ENCODE peak calls at places on chromosomes 7 and 10, in ten cellular contexts. One of them, this sample, is unnamed.

GRCh38 chr7:373818-374705 is 84.1 kb downstream of the FOXL3 start:
- DNase-seq in BJ: no peak
- DNase-seq in T-cell: no peak
- DNase-seq in cardiac fibroblast: no peak
- DNase-seq in stimulated activated CD8-positive, alpha-beta memory T cell treated with anti-CD3 and anti-CD28 coated beads, Interleukin-7, amount 100 ng/mL, for 4 hours: no peak
- DNase-seq in AG04450: no peak
- DNase-seq in activated T-cell treated with anti-CD3 and anti-CD28 coated beads, Interleukin-2, amount 50 U/mL, for 48 hours: no peak
- DNase-seq in skeletal muscle cell: no peak
- DNase-seq in left cardiac atrium: peak
- DNase-seq in HL-60: no peak
- DNase-seq in this sample: no peak

GRCh38 chr7:31811650-31812461 is 124.8 kb downstream of the PPP1R17 start:
- DNase-seq in BJ: peak
- DNase-seq in T-cell: no peak
- DNase-seq in cardiac fibroblast: peak
- DNase-seq in stimulated activated CD8-positive, alpha-beta memory T cell treated with anti-CD3 and anti-CD28 coated beads, Interleukin-7, amount 100 ng/mL, for 4 hours: no peak
- DNase-seq in AG04450: no peak
- DNase-seq in activated T-cell treated with anti-CD3 and anti-CD28 coated beads, Interleukin-2, amount 50 U/mL, for 48 hours: no peak
- DNase-seq in skeletal muscle cell: peak
- DNase-seq in left cardiac atrium: peak
- DNase-seq in HL-60: peak
- DNase-seq in this sample: no peak

GRCh38 chr7:98266840-98267239 is 14.6 kb upstream of the BRI3 start:
- DNase-seq in BJ: no peak
- DNase-seq in T-cell: no peak
- DNase-seq in cardiac fibroblast: peak
- DNase-seq in stimulated activated CD8-positive, alpha-beta memory T cell treated with anti-CD3 and anti-CD28 coated beads, Interleukin-7, amount 100 ng/mL, for 4 hours: no peak
- DNase-seq in AG04450: no peak
- DNase-seq in activated T-cell treated with anti-CD3 and anti-CD28 coated beads, Interleukin-2, amount 50 U/mL, for 48 hours: no peak
- DNase-seq in skeletal muscle cell: no peak
- DNase-seq in left cardiac atrium: no peak
- DNase-seq in HL-60: no peak
- DNase-seq in this sample: no peak

GRCh38 chr10:30116254-30116573 is 56.8 kb upstream of the JCAD start:
- DNase-seq in BJ: no peak
- DNase-seq in T-cell: no peak
- DNase-seq in cardiac fibroblast: no peak
- DNase-seq in stimulated activated CD8-positive, alpha-beta memory T cell treated with anti-CD3 and anti-CD28 coated beads, Interleukin-7, amount 100 ng/mL, for 4 hours: no peak
- DNase-seq in AG04450: no peak
- DNase-seq in activated T-cell treated with anti-CD3 and anti-CD28 coated beads, Interleukin-2, amount 50 U/mL, for 48 hours: no peak
- DNase-seq in skeletal muscle cell: no peak
- DNase-seq in left cardiac atrium: no peak
- DNase-seq in HL-60: no peak
- DNase-seq in this sample: no peak

GRCh38 chr10:98062424-98062823 is 32.0 kb upstream of the CRTAC1 start:
- DNase-seq in BJ: no peak
- DNase-seq in T-cell: no peak
- DNase-seq in cardiac fibroblast: no peak
- DNase-seq in stimulated activated CD8-positive, alpha-beta memory T cell treated with anti-CD3 and anti-CD28 coated beads, Interleukin-7, amount 100 ng/mL, for 4 hours: no peak
- DNase-seq in AG04450: no peak
- DNase-seq in activated T-cell treated with anti-CD3 and anti-CD28 coated beads, Interleukin-2, amount 50 U/mL, for 48 hours: no peak
- DNase-seq in skeletal muscle cell: no peak
- DNase-seq in left cardiac atrium: no peak
- DNase-seq in HL-60: no peak
- DNase-seq in this sample: no peak

GRCh38 chr7:353746-354325 is 63.9 kb downstream of the FOXL3 start:
- DNase-seq in BJ: no peak
- DNase-seq in T-cell: no peak
- DNase-seq in cardiac fibroblast: no peak
- DNase-seq in stimulated activated CD8-positive, alpha-beta memory T cell treated with anti-CD3 and anti-CD28 coated beads, Interleukin-7, amount 100 ng/mL, for 4 hours: no peak
- DNase-seq in AG04450: no peak
- DNase-seq in activated T-cell treated with anti-CD3 and anti-CD28 coated beads, Interleukin-2, amount 50 U/mL, for 48 hours: no peak
- DNase-seq in skeletal muscle cell: peak
- DNase-seq in left cardiac atrium: no peak
- DNase-seq in HL-60: no peak
- DNase-seq in this sample: no peak

GRCh38 chr7:142587578-142588191 is 161.6 kb upstream of the PRSS1 start:
- DNase-seq in BJ: no peak
- DNase-seq in T-cell: no peak
- DNase-seq in cardiac fibroblast: peak
- DNase-seq in stimulated activated CD8-positive, alpha-beta memory T cell treated with anti-CD3 and anti-CD28 coated beads, Interleukin-7, amount 100 ng/mL, for 4 hours: no peak
- DNase-seq in AG04450: no peak
- DNase-seq in activated T-cell treated with anti-CD3 and anti-CD28 coated beads, Interleukin-2, amount 50 U/mL, for 48 hours: no peak
- DNase-seq in skeletal muscle cell: no peak
- DNase-seq in left cardiac atrium: no peak
- DNase-seq in HL-60: peak
- DNase-seq in this sample: no peak

GRCh38 chr7:20021834-20022233 is 195.3 kb downstream of the MACC1 start:
- DNase-seq in BJ: no peak
- DNase-seq in T-cell: no peak
- DNase-seq in cardiac fibroblast: peak
- DNase-seq in stimulated activated CD8-positive, alpha-beta memory T cell treated with anti-CD3 and anti-CD28 coated beads, Interleukin-7, amount 100 ng/mL, for 4 hours: no peak
- DNase-seq in AG04450: no peak
- DNase-seq in activated T-cell treated with anti-CD3 and anti-CD28 coated beads, Interleukin-2, amount 50 U/mL, for 48 hours: no peak
- DNase-seq in skeletal muscle cell: no peak
- DNase-seq in left cardiac atrium: no peak
- DNase-seq in HL-60: peak
- DNase-seq in this sample: no peak

GRCh38 chr7:44225566-44226395 is 25.0 kb downstream of the YKT6 start:
- DNase-seq in BJ: no peak
- DNase-seq in T-cell: no peak
- DNase-seq in cardiac fibroblast: no peak
- DNase-seq in stimulated activated CD8-positive, alpha-beta memory T cell treated with anti-CD3 and anti-CD28 coated beads, Interleukin-7, amount 100 ng/mL, for 4 hours: no peak
- DNase-seq in AG04450: no peak
- DNase-seq in activated T-cell treated with anti-CD3 and anti-CD28 coated beads, Interleukin-2, amount 50 U/mL, for 48 hours: no peak
- DNase-seq in skeletal muscle cell: no peak
- DNase-seq in left cardiac atrium: no peak
- DNase-seq in HL-60: no peak
- DNase-seq in this sample: no peak

GRCh38 chr7:133070562-133070961 is 11.3 kb downstream of the CHCHD3 start:
- DNase-seq in BJ: no peak
- DNase-seq in T-cell: no peak
- DNase-seq in cardiac fibroblast: peak
- DNase-seq in stimulated activated CD8-positive, alpha-beta memory T cell treated with anti-CD3 and anti-CD28 coated beads, Interleukin-7, amount 100 ng/mL, for 4 hours: no peak
- DNase-seq in AG04450: no peak
- DNase-seq in activated T-cell treated with anti-CD3 and anti-CD28 coated beads, Interleukin-2, amount 50 U/mL, for 48 hours: no peak
- DNase-seq in skeletal muscle cell: no peak
- DNase-seq in left cardiac atrium: no peak
- DNase-seq in HL-60: no peak
- DNase-seq in this sample: no peak

GRCh38 chr10:60171436-60172013 is 218.2 kb downstream of the ANK3 start:
- DNase-seq in BJ: no peak
- DNase-seq in T-cell: no peak
- DNase-seq in cardiac fibroblast: no peak
- DNase-seq in stimulated activated CD8-positive, alpha-beta memory T cell treated with anti-CD3 and anti-CD28 coated beads, Interleukin-7, amount 100 ng/mL, for 4 hours: no peak
- DNase-seq in AG04450: no peak
- DNase-seq in activated T-cell treated with anti-CD3 and anti-CD28 coated beads, Interleukin-2, amount 50 U/mL, for 48 hours: no peak
- DNase-seq in skeletal muscle cell: no peak
- DNase-seq in left cardiac atrium: no peak
- DNase-seq in HL-60: no peak
- DNase-seq in this sample: no peak

GRCh38 chr7:47758546-47758945 is 176.6 kb upstream of the TNS3 start:
- DNase-seq in BJ: no peak
- DNase-seq in T-cell: no peak
- DNase-seq in cardiac fibroblast: peak
- DNase-seq in stimulated activated CD8-positive, alpha-beta memory T cell treated with anti-CD3 and anti-CD28 coated beads, Interleukin-7, amount 100 ng/mL, for 4 hours: no peak
- DNase-seq in AG04450: no peak
- DNase-seq in activated T-cell treated with anti-CD3 and anti-CD28 coated beads, Interleukin-2, amount 50 U/mL, for 48 hours: no peak
- DNase-seq in skeletal muscle cell: no peak
- DNase-seq in left cardiac atrium: no peak
- DNase-seq in HL-60: no peak
- DNase-seq in this sample: no peak

GRCh38 chr10:48551796-48552591 is 52.9 kb downstream of the ARHGAP22 start:
- DNase-seq in BJ: no peak
- DNase-seq in T-cell: no peak
- DNase-seq in cardiac fibroblast: peak
- DNase-seq in stimulated activated CD8-positive, alpha-beta memory T cell treated with anti-CD3 and anti-CD28 coated beads, Interleukin-7, amount 100 ng/mL, for 4 hours: no peak
- DNase-seq in AG04450: peak
- DNase-seq in activated T-cell treated with anti-CD3 and anti-CD28 coated beads, Interleukin-2, amount 50 U/mL, for 48 hours: peak
- DNase-seq in skeletal muscle cell: no peak
- DNase-seq in left cardiac atrium: peak
- DNase-seq in HL-60: peak
- DNase-seq in this sample: no peak

GRCh38 chr7:5824297-5824610 is 42.8 kb upstream of the RNF216 start:
- DNase-seq in BJ: no peak
- DNase-seq in T-cell: peak
- DNase-seq in cardiac fibroblast: no peak
- DNase-seq in stimulated activated CD8-positive, alpha-beta memory T cell treated with anti-CD3 and anti-CD28 coated beads, Interleukin-7, amount 100 ng/mL, for 4 hours: peak
- DNase-seq in AG04450: no peak
- DNase-seq in activated T-cell treated with anti-CD3 and anti-CD28 coated beads, Interleukin-2, amount 50 U/mL, for 48 hours: peak
- DNase-seq in skeletal muscle cell: no peak
- DNase-seq in left cardiac atrium: no peak
- DNase-seq in HL-60: no peak
- DNase-seq in this sample: no peak

This sample was measured in T-helper 17 cell.